ENCODE peak calls at places on chromosome 22, in seven cellular contexts. C is activated CD4-positive, alpha-beta T cell treated with anti-CD3 and anti-CD28 coated beads, Interleukin-2, amount 10 ng/mL, durations not matched to agents 7 days and 5 days; U is transverse colon; X is heart right ventricle; V is activated naive CD8-positive, alpha-beta T cell treated with anti-CD3 and anti-CD28 coated beads, Interleukin-2, amount 50 U/mL, for 16 hours; N is uterus; M is activated naive CD4-positive, alpha-beta T cell treated with Interleukin-2 at 50 U/mL for 16 hours. S is an unnamed sample.

GRCh38 chr22:26823966-26824365 is 166.6 kb downstream of the MIAT start:
- DNase-seq in U (no peak), X (no peak), M (no peak), N (no peak), V (no peak), C (no peak), S (no peak)

GRCh38 chr22:49664371-49664881 is 163.2 kb downstream of the BRD1 start:
- DNase-seq in X (no peak), N (no peak), M (no peak), V (no peak), C (no peak), U (no peak), S (no peak)

GRCh38 chr22:41831383-41831782 is 1.5 kb upstream of the SREBF2 start:
- DNase-seq in V (no peak), M (no peak), C (no peak), X (no peak), U (no peak), N (no peak), S (no peak)

GRCh38 chr22:30634477-30635233 is 926 bp upstream of the SLC35E4 start:
- DNase-seq in V (peak), M (peak), C (peak), N (peak), X (peak), U (peak), S (no peak)

GRCh38 chr22:35961480-35961902 is 67.1 kb downstream of the RBFOX2 start:
- DNase-seq in X (peak), C (no peak), M (no peak), N (peak), V (no peak), U (no peak), S (no peak)

GRCh38 chr22:17085277-17086091 is 684 bp downstream of the IL17RA start:
- DNase-seq in X (no peak), U (peak), M (peak), V (no peak), N (peak), C (no peak), S (no peak)

GRCh38 chr22:30340911-30341685 is 14.4 kb upstream of the TBC1D10A start:
- DNase-seq in X (peak), N (no peak), U (no peak), C (no peak), M (no peak), V (no peak), S (no peak)

GRCh38 chr22:20794132-20794990 is 20.4 kb downstream of the SERPIND1 start:
- DNase-seq in X (no peak), V (no peak), C (no peak), U (no peak), M (no peak), N (no peak), S (no peak)

GRCh38 chr22:37018815-37019308 is 385 bp downstream of the TST start:
- DNase-seq in C (no peak), N (peak), U (peak), M (no peak), X (peak), V (no peak), S (no peak)

GRCh38 chr22:46528121-46528610 is 9.3 kb downstream of the CELSR1 start:
- DNase-seq in V (no peak), N (no peak), X (no peak), M (no peak), U (no peak), C (no peak), S (no peak)

GRCh38 chr22:49519117-49519737 is 308.4 kb downstream of the BRD1 start:
- DNase-seq in X (no peak), N (no peak), M (no peak), C (no peak), U (no peak), V (no peak), S (no peak)

GRCh38 chr22:19990609-19991394 is 25.8 kb downstream of the ARVCF start:
- DNase-seq in V (no peak), N (no peak), X (no peak), M (no peak), U (no peak), C (no peak), S (no peak)

GRCh38 chr22:50696799-50697561 is 24.4 kb downstream of the SHANK3 start:
- DNase-seq in N (no peak), V (no peak), U (no peak), X (no peak), M (no peak), C (no peak), S (no peak)

GRCh38 chr22:23452231-23453010 is 127.7 kb downstream of the IGLL1 start:
- DNase-seq in V (no peak), N (no peak), U (no peak), M (no peak), X (no peak), C (no peak), S (no peak)